ENCODE peak calls at places on chromosomes 4 and X, in nine cellular contexts. T is GM23248, M is ascending aorta, F is GM13976, N is psoas muscle, W is astrocyte of the spinal cord, O is HFF-Myc, S is RKO, J is NCI-H2171 treated with DMSO at 0.1 percent for 48 hours. D is an unnamed sample.

GRCh38 chr4:143404555-143404954 is 67.9 kb downstream of the GAB1 start:
- DNase-seq in T (no peak), M (no peak), F (no peak), N (no peak), W (no peak), O (no peak), S (no peak), J (no peak), D (no peak)

GRCh38 chrX:133676344-133677122 is 261.2 kb upstream of the GPC4 start:
- DNase-seq in T (no peak), M (no peak), F (no peak), N (no peak), W (no peak), O (no peak), S (no peak), J (no peak), D (peak)

GRCh38 chr4:70948665-70949284 is 44.7 kb upstream of the DCK start:
- DNase-seq in T (no peak), M (no peak), F (no peak), N (no peak), W (no peak), O (no peak), S (no peak), J (no peak), D (no peak)

GRCh38 chr4:182971702-182972101 is 54.5 kb upstream of the DCTD start:
- DNase-seq in T (no peak), M (no peak), F (no peak), N (no peak), W (no peak), O (no peak), S (no peak), J (no peak), D (no peak)

GRCh38 chr4:139083533-139084424 is 68.2 kb downstream of the NOCT start:
- DNase-seq in T (peak), M (peak), F (peak), N (peak), W (peak), O (peak), S (peak), J (peak), D (peak)

GRCh38 chrX:75230296-75230695 is 43.6 kb upstream of the UPRT start:
- DNase-seq in T (peak), M (no peak), F (no peak), N (no peak), W (no peak), O (no peak), S (no peak), J (peak), D (no peak)

GRCh38 chrX:133859860-133860259 is 125.5 kb downstream of the GPC3 start:
- DNase-seq in T (peak), M (no peak), F (no peak), N (no peak), W (peak), O (peak), S (no peak), J (peak), D (no peak)

GRCh38 chr4:86926428-86927086 is 8.3 kb upstream of the AFF1 start:
- DNase-seq in T (no peak), M (no peak), F (no peak), N (no peak), W (no peak), O (no peak), S (no peak), J (no peak), D (no peak)

GRCh38 chrX:20029728-20030127 is 38.9 kb upstream of the BCLAF3 start:
- DNase-seq in T (no peak), M (no peak), F (no peak), N (no peak), W (no peak), O (no peak), S (no peak), J (no peak), D (peak)

GRCh38 chrX:3262906-3263305 is 83.5 kb downstream of the MXRA5 start:
- DNase-seq in T (peak), M (no peak), F (no peak), N (no peak), W (peak), O (peak), S (peak), J (no peak), D (peak)

GRCh38 chr4:107814758-107815552 is 9.8 kb upstream of the SGMS2 start:
- DNase-seq in T (no peak), M (no peak), F (no peak), N (no peak), W (no peak), O (no peak), S (no peak), J (no peak), D (no peak)

GRCh38 chr4:176883108-176883550 is 90.4 kb upstream of the VEGFC start:
- DNase-seq in T (peak), M (no peak), F (no peak), N (no peak), W (no peak), O (no peak), S (no peak), J (no peak), D (peak)

GRCh38 chr4:169620846-169621228 is 459 bp downstream of the CLCN3 start:
- DNase-seq in T (peak), M (no peak), F (no peak), N (no peak), W (peak), O (no peak), S (peak), J (no peak), D (no peak)

GRCh38 chrX:23785564-23785963 is 2.6 kb downstream of the SAT1 start:
- DNase-seq in T (no peak), M (no peak), F (no peak), N (no peak), W (no peak), O (no peak), S (no peak), J (no peak), D (no peak)

GRCh38 chrX:152635941-152636340 is 1.8 kb upstream of the GABRQ start:
- DNase-seq in T (peak), M (no peak), F (no peak), N (no peak), W (peak), O (no peak), S (peak), J (peak), D (peak)

GRCh38 chr4:166435449-166435848 is 562.4 kb downstream of the TLL1 start:
- DNase-seq in T (peak), M (no peak), F (no peak), N (no peak), W (peak), O (peak), S (peak), J (no peak), D (no peak)

GRCh38 chr4:156962551-156962974 is 9.0 kb downstream of the PDGFC start:
- DNase-seq in T (peak), M (peak), F (no peak), N (no peak), W (peak), O (peak), S (peak), J (no peak), D (no peak)

GRCh38 chr4:88276952-88277710 is 7.2 kb downstream of the PPM1K start:
- DNase-seq in T (no peak), M (no peak), F (no peak), N (no peak), W (no peak), O (no peak), S (no peak), J (no peak), D (no peak)

GRCh38 chrX:81201692-81202412 is at the start of the genes HMGN5 and SH3BGRL:
- DNase-seq in T (peak), M (peak), F (peak), N (peak), W (peak), O (peak), S (peak), J (peak), D (peak)

GRCh38 chr4:84279678-84280077 is 219.4 kb downstream of the NKX6-1 start:
- DNase-seq in T (peak), M (no peak), F (no peak), N (no peak), W (no peak), O (no peak), S (no peak), J (no peak), D (no peak)

GRCh38 chr4:42442601-42443000 is 45.3 kb downstream of the SHISA3 start:
- DNase-seq in T (no peak), M (no peak), F (no peak), N (no peak), W (no peak), O (no peak), S (no peak), J (no peak), D (no peak)

GRCh38 chr4:182804131-182804530 is 113.1 kb downstream of the DCTD start:
- DNase-seq in T (no peak), M (no peak), F (no peak), N (no peak), W (no peak), O (no peak), S (no peak), J (no peak), D (no peak)

GRCh38 chr4:8547108-8547911 is 32.9 kb upstream of the GPR78 start:
- DNase-seq in T (peak), M (no peak), F (peak), N (no peak), W (no peak), O (no peak), S (peak), J (no peak), D (peak)

GRCh38 chrX:9019151-9019550 is 14.8 kb downstream of the FAM9B start:
- DNase-seq in T (peak), M (no peak), F (no peak), N (no peak), W (no peak), O (no peak), S (no peak), J (no peak), D (no peak)

GRCh38 chrX:101550825-101551767 is 749 bp downstream of the ARMCX1 start:
- DNase-seq in T (peak), M (no peak), F (no peak), N (peak), W (peak), O (no peak), S (no peak), J (no peak), D (no peak)

GRCh38 chrX:148573119-148573518 is 72.7 kb downstream of the AFF2 start:
- DNase-seq in T (no peak), M (no peak), F (no peak), N (no peak), W (no peak), O (no peak), S (no peak), J (no peak), D (no peak)

GRCh38 chrX:26722666-26723428 is 506.9 kb downstream of the MAGEB5 start:
- DNase-seq in T (no peak), M (no peak), F (no peak), N (no peak), W (no peak), O (no peak), S (no peak), J (no peak), D (no peak)

GRCh38 chrX:86121916-86122315 is 26.3 kb upstream of the DACH2 start:
- DNase-seq in T (no peak), M (no peak), F (no peak), N (no peak), W (no peak), O (no peak), S (no peak), J (no peak), D (no peak)

GRCh38 chr4:8601556-8601955 is 9.0 kb downstream of the CPZ start:
- DNase-seq in T (no peak), M (no peak), F (no peak), N (no peak), W (no peak), O (no peak), S (no peak), J (no peak), D (no peak)

GRCh38 chr4:3121596-3121995 is 47.1 kb downstream of the HTT start:
- DNase-seq in T (no peak), M (no peak), F (no peak), N (no peak), W (no peak), O (no peak), S (no peak), J (no peak), D (no peak)

GRCh38 chrX:10190367-10190766 is 33.6 kb downstream of the CLCN4 start:
- DNase-seq in T (peak), M (no peak), F (no peak), N (no peak), W (peak), O (peak), S (peak), J (peak), D (peak)

GRCh38 chr4:156261230-156261629 is 307.6 kb upstream of the CTSO start:
- DNase-seq in T (no peak), M (no peak), F (no peak), N (no peak), W (no peak), O (no peak), S (no peak), J (no peak), D (no peak)

GRCh38 chr4:89266128-89266527 is 41.5 kb downstream of the GPRIN3 start:
- DNase-seq in T (no peak), M (no peak), F (no peak), N (no peak), W (no peak), O (no peak), S (no peak), J (no peak), D (no peak)